ENCODE peak calls at places on chromosomes 13 and 19, in five cellular contexts. D, Q, Y, E and M are unnamed samples.

GRCh38 chr19:54426291-54426918 is 11.1 kb downstream of the TTYH1 start:
- DNase-seq in D (no peak), Q (no peak), Y (no peak), E (peak; percentile 57), M (no peak)

GRCh38 chr19:2237051-2237868 is 636 bp downstream of the SF3A2 start:
- DNase-seq in D (no peak), Q (no peak), Y (no peak), E (no peak), M (no peak)

GRCh38 chr13:102724923-102725322 is 30.1 kb upstream of the METTL21C start:
- DNase-seq in D (no peak), Q (no peak), Y (no peak), E (no peak), M (no peak)

GRCh38 chr13:70183041-70183440 is 74.8 kb upstream of the KLHL1 start:
- DNase-seq in D (no peak), Q (no peak), Y (no peak), E (no peak), M (no peak)

GRCh38 chr19:29662604-29663404 is 2.5 kb upstream of the PLEKHF1 start:
- DNase-seq in D (peak; percentile 80), Q (no peak), Y (peak; percentile 65), E (peak; percentile 92), M (peak; percentile 89)

GRCh38 chr19:35959040-35959967 is 23.1 kb downstream of the LRFN3 start:
- DNase-seq in D (peak; percentile 61), Q (no peak), Y (peak; percentile 60), E (peak; percentile 85), M (no peak)

GRCh38 chr13:110705826-110706569 is at the start of gene CARS2:
- DNase-seq in D (peak; percentile 98), Q (peak; percentile 99), Y (peak; percentile 97), E (peak; percentile 99), M (peak; percentile 96)

GRCh38 chr19:49906879-49907564 is 10.3 kb upstream of the IL4I1 start:
- DNase-seq in D (no peak), Q (no peak), Y (no peak), E (no peak), M (no peak)

GRCh38 chr19:28074773-28075172 is 1138.2 kb downstream of the UQCRFS1 start:
- DNase-seq in D (no peak), Q (no peak), Y (no peak), E (no peak), M (no peak)

GRCh38 chr13:33251131-33251629 is 34.4 kb downstream of the STARD13 start:
- DNase-seq in D (no peak), Q (no peak), Y (no peak), E (no peak), M (no peak)

GRCh38 chr13:23902975-23903905 is 5.9 kb upstream of the C1QTNF9B start:
- DNase-seq in D (no peak), Q (no peak), Y (no peak), E (no peak), M (no peak)

DNA sequence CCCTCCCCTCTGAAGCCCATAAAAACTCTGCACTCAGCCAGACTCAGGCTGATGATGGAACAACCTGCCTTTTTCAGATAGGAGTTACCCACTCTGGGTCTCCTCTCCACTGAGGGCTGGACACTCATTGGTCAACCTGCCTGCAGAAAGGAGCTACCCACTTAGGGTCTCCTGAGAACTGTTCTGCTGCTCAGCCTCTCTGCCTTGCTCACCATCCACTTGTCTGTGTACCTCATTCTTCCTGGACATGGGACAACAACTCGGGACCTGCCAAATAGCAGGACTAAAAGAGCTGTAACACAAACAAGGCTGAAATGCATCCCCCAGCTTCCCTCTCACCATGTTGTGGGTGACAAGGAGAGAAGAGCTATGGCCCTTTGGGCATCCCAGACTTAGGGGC is 18.4 kb upstream of the RCBTB2 start:
- DNase-seq in D (no peak), Q (no peak), Y (no peak), E (no peak), M (no peak)
- H3K4me3 ChIP-seq in D (no peak overlapping the region), Q (no peak overlapping the region), Y (no peak overlapping the region), E (no peak overlapping the region), M (no peak overlapping the region)

GRCh38 chr19:45045671-45046353 is 7.0 kb downstream of the CLASRP start:
- DNase-seq in D (no peak), Q (no peak), Y (no peak), E (no peak), M (no peak)
- H3K27ac ChIP-seq in D (no peak overlapping the region), Q (no peak overlapping the region), Y (no peak overlapping the region), E (no peak overlapping the region), M (no peak overlapping the region)

GRCh38 chr13:114032121-114032799 is 58.4 kb upstream of the C13orf46 start:
- DNase-seq in D (no peak), Q (no peak), Y (no peak), E (no peak), M (no peak)

GRCh38 chr13:114035583-114036501 is 62.0 kb upstream of the C13orf46 start:
- DNase-seq in D (no peak), Q (no peak), Y (peak; percentile 65), E (no peak), M (peak; percentile 72)

GRCh38 chr13:114035186-114035582 is 61.3 kb upstream of the C13orf46 start:
- DNase-seq in D (no peak), Q (no peak), Y (no peak), E (no peak), M (no peak)

GRCh38 chr13:114033541-114034315 is 59.9 kb upstream of the C13orf46 start:
- DNase-seq in D (no peak), Q (no peak), Y (no peak), E (no peak), M (no peak)

GRCh38 chr13:114034481-114034891 is 60.6 kb upstream of the C13orf46 start:
- DNase-seq in D (no peak), Q (no peak), Y (no peak), E (no peak), M (no peak)
- H3K4me1 ChIP-seq in D (peaks cover 43% of the 10 kb centered on the region), Q (peaks cover 81% of the 10 kb centered on the region), Y (peaks cover 14% of the 10 kb centered on the region), E (no peaks in the 10 kb centered on the region), M (peaks cover 34% of the 10 kb centered on the region)

GRCh38 chr13:36344886-36345437 is 1.2 kb downstream of the SPART start:
- DNase-seq in D (no peak), Q (no peak), Y (peak; percentile 46), E (no peak), M (no peak)
- H3K4me3 ChIP-seq in D (peak overlapping the region; percentile 80), Q (peak overlapping the region; percentile 87), Y (peak overlapping the region; percentile 95), E (peak overlapping the region; percentile 53), M (peak overlapping the region; percentile 93)

GRCh38 chr19:56594446-56594782 is 688 bp upstream of the ZNF71 start:
- DNase-seq in D (no peak), Q (no peak), Y (no peak), E (no peak), M (no peak)
- H3K27ac ChIP-seq in D (no peak overlapping the region), Q (peak overlapping the region; percentile 78), Y (no peak overlapping the region), E (no peak overlapping the region), M (no peak overlapping the region)